ENCODE peak calls at places on chromosomes 7 and 10, in six cellular contexts. C is NCI-H460, X is amniotic stem cell, R is NCI-H345, O is left ventricle myocardium inferior, L is pons. G is an unnamed sample.

GRCh38 chr7:6460303-6460702 is 12.5 kb upstream of the DAGLB start:
- DNase-seq in C (no peak), X (no peak), R (no peak), O (no peak), L (no peak), G (no peak)

GRCh38 chr10:117092386-117092785 is 45.7 kb downstream of the VAX1 start:
- DNase-seq in C (no peak), X (no peak), R (no peak), O (no peak), L (no peak), G (no peak)

GRCh38 chr10:86300399-86300925 is 66.1 kb downstream of the GRID1 start:
- DNase-seq in C (no peak), X (no peak), R (no peak), O (no peak), L (no peak), G (no peak)

GRCh38 chr7:149727541-149728476 is 45.6 kb downstream of the ZNF467 start:
- DNase-seq in C (no peak), X (no peak), R (no peak), O (no peak), L (no peak), G (no peak)

GRCh38 chr7:26588511-26588910 is 275.9 kb downstream of the SKAP2 start:
- DNase-seq in C (no peak), X (no peak), R (peak; percentile 11), O (no peak), L (no peak), G (no peak)

GRCh38 chr10:80444124-80444523 is 10.0 kb upstream of the TSPAN14 start:
- DNase-seq in C (no peak), X (no peak), R (no peak), O (no peak), L (no peak), G (no peak)

GRCh38 chr10:126459878-126460481 is 71.7 kb upstream of the ADAM12 start:
- DNase-seq in C (peak; percentile 68), X (no peak), R (peak; percentile 89), O (no peak), L (no peak), G (no peak)

GRCh38 chr10:43971981-43972380 is 323.3 kb upstream of the ZNF32 start:
- DNase-seq in C (no peak), X (no peak), R (no peak), O (no peak), L (no peak), G (no peak)

GRCh38 chr10:53886325-53887300 is 914.4 kb downstream of the PCDH15 start:
- DNase-seq in C (peak; percentile 24), X (no peak), R (no peak), O (no peak), L (no peak), G (no peak)

GRCh38 chr7:114865564-114865963 is 56.3 kb upstream of the MDFIC start:
- DNase-seq in C (peak; percentile 38), X (peak; percentile 31), R (peak; percentile 5), O (peak; percentile 30), L (peak; percentile 15), G (no peak)

GRCh38 chr10:88101666-88102065 is 238.2 kb downstream of the PTEN start:
- DNase-seq in C (no peak), X (no peak), R (no peak), O (no peak), L (no peak), G (no peak)

GRCh38 chr10:88507380-88507779 is 75.7 kb downstream of the RNLS start:
- DNase-seq in C (no peak), X (no peak), R (no peak), O (no peak), L (no peak), G (no peak)

GRCh38 chr10:125127110-125127509 is 33.3 kb downstream of the CTBP2 start:
- DNase-seq in C (no peak), X (no peak), R (no peak), O (no peak), L (no peak), G (no peak)

GRCh38 chr7:151598045-151598444 is 78.3 kb upstream of the RHEB start:
- DNase-seq in C (no peak), X (peak; percentile 39), R (peak; percentile 15), O (no peak), L (no peak), G (no peak)